ENCODE peak calls at places on chromosomes 13 and 19, in nine cellular contexts. Y, P, K, D, L, Q, A, F and V are unnamed samples.
A peak's percentile ranks its signal among the peaks of the same experiment; 100 is the strongest.

GRCh38 chr19:6768236-6768785 is 1.1 kb upstream of the SH2D3A start:
- DNase-seq in Y (no peak), P (no peak), K (no peak), D (no peak), L (peak; percentile 33), Q (no peak), A (no peak), F (no peak), V (no peak)

GRCh38 chr19:38068851-38069250 is 155.2 kb downstream of the DPF1 start:
- DNase-seq in Y (no peak), P (peak; percentile 27), K (no peak), D (no peak), L (no peak), Q (no peak), A (no peak), F (no peak), V (no peak)

GRCh38 chr19:45876411-45877197 is 9.3 kb downstream of the IRF2BP1 start:
- DNase-seq in Y (peak; percentile 41), P (no peak), K (peak; percentile 64), D (no peak), L (no peak), Q (no peak), A (peak; percentile 46), F (no peak), V (no peak)

GRCh38 chr13:37701972-37702371 is 103.4 kb upstream of the POSTN start:
- DNase-seq in Y (no peak), P (peak; percentile 98), K (no peak), D (peak; percentile 49), L (no peak), Q (peak; percentile 50), A (no peak), F (peak; percentile 90), V (no peak)

GRCh38 chr13:94546071-94546839 is 49.7 kb downstream of the TGDS start:
- DNase-seq in Y (no peak), P (no peak), K (no peak), D (no peak), L (no peak), Q (no peak), A (no peak), F (no peak), V (no peak)

GRCh38 chr13:43124495-43124894 is 101.1 kb downstream of the DNAJC15 start:
- DNase-seq in Y (no peak), P (no peak), K (no peak), D (no peak), L (no peak), Q (no peak), A (no peak), F (no peak), V (no peak)

GRCh38 chr13:66835040-66835628 is 395.0 kb downstream of the PCDH9 start:
- DNase-seq in Y (peak; percentile 84), P (peak; percentile 37), K (peak; percentile 66), D (peak; percentile 28), L (no peak), Q (no peak), A (peak; percentile 59), F (peak; percentile 1), V (no peak)

GRCh38 chr19:49150106-49150943 is 4.9 kb downstream of the HRC start:
- DNase-seq in Y (peak; percentile 85), P (peak; percentile 67), K (peak; percentile 93), D (peak; percentile 75), L (peak; percentile 46), Q (peak; percentile 86), A (peak; percentile 82), F (no peak), V (peak; percentile 38)

GRCh38 chr19:54124393-54124792 is 8.8 kb downstream of the PRPF31 start:
- DNase-seq in Y (no peak), P (no peak), K (no peak), D (no peak), L (no peak), Q (no peak), A (no peak), F (no peak), V (no peak)

GRCh38 chr13:27283906-27284523 is 13.4 kb downstream of the RASL11A start:
- DNase-seq in Y (no peak), P (peak; percentile 44), K (no peak), D (no peak), L (peak; percentile 45), Q (peak; percentile 59), A (no peak), F (no peak), V (no peak)

GRCh38 chr13:49248433-49249002 is 793 bp downstream of the CDADC1 start:
- DNase-seq in Y (no peak), P (peak; percentile 45), K (no peak), D (peak; percentile 23), L (peak; percentile 40), Q (peak; percentile 6), A (no peak), F (no peak), V (no peak)

GRCh38 chr13:34816543-34816942 is 125.5 kb upstream of the NBEA start:
- DNase-seq in Y (no peak), P (no peak), K (no peak), D (peak; percentile 28), L (no peak), Q (no peak), A (no peak), F (no peak), V (no peak)

GRCh38 chr13:109271991-109272454 is 514.4 kb downstream of the IRS2 start:
- DNase-seq in Y (no peak), P (peak; percentile 70), K (no peak), D (no peak), L (no peak), Q (peak; percentile 49), A (no peak), F (no peak), V (no peak)

GRCh38 chr19:29699861-29700260 is 15.2 kb downstream of the C19orf12 start:
- DNase-seq in Y (no peak), P (no peak), K (no peak), D (no peak), L (no peak), Q (no peak), A (no peak), F (no peak), V (no peak)

GRCh38 chr19:29694166-29694565 is 20.9 kb downstream of the C19orf12 start:
- DNase-seq in Y (no peak), P (no peak), K (no peak), D (no peak), L (no peak), Q (no peak), A (no peak), F (no peak), V (no peak)

GRCh38 chr19:29694669-29695627 is 20.1 kb downstream of the C19orf12 start:
- DNase-seq in Y (peak; percentile 82), P (peak; percentile 74), K (peak; percentile 87), D (peak; percentile 80), L (peak; percentile 91), Q (peak; percentile 56), A (peak; percentile 92), F (no peak), V (peak; percentile 79)

GRCh38 chr19:29696045-29696682 is 18.9 kb downstream of the C19orf12 start:
- DNase-seq in Y (no peak), P (no peak), K (no peak), D (no peak), L (no peak), Q (no peak), A (no peak), F (no peak), V (no peak)

GRCh38 chr19:29697523-29698261 is 17.4 kb downstream of the C19orf12 start:
- DNase-seq in Y (no peak), P (no peak), K (no peak), D (no peak), L (no peak), Q (no peak), A (no peak), F (no peak), V (no peak)
- TF ChIP-seq CTCF in Y (no peak), P (no peak), K (no peak), D (no peak), L (no peak), Q (no peak), A (no peak), F (no peak), V (no peak)

GRCh38 chr13:71320452-71320851 is 546.6 kb downstream of the DACH1 start:
- DNase-seq in Y (no peak), P (peak; percentile 4), K (no peak), D (no peak), L (peak; percentile 8), Q (peak; percentile 38), A (no peak), F (peak; percentile 7), V (no peak)
- TF ChIP-seq CTCF in Y (no peak), P (peak; percentile 14), K (no peak), D (no peak), L (no peak), Q (peak; percentile 56), A (peak; percentile 8), F (peak; percentile 65), V (no peak)

GRCh38 chr19:10835754-10836477 is at the start of gene TMED1:
- DNase-seq in Y (peak; percentile 99), P (peak; percentile 99), K (peak; percentile 100), D (peak; percentile 100), L (peak; percentile 100), Q (peak; percentile 100), A (peak; percentile 100), F (peak; percentile 97), V (peak; percentile 94)
- TF ChIP-seq CTCF in Y (peak; percentile 43), P (no peak), K (peak; percentile 15), D (peak; percentile 51), L (no peak), Q (peak; percentile 33), A (peak; percentile 29), F (peak; percentile 27), V (no peak)

GRCh38 chr19:16327501-16327900 is 2.9 kb downstream of the KLF2 start:
- DNase-seq in Y (no peak), P (no peak), K (no peak), D (no peak), L (no peak), Q (no peak), A (no peak), F (no peak), V (no peak)

GRCh38 chr19:16327131-16327450 is 2.5 kb downstream of the KLF2 start:
- DNase-seq in Y (no peak), P (no peak), K (no peak), D (no peak), L (no peak), Q (no peak), A (no peak), F (no peak), V (no peak)

GRCh38 chr19:16327911-16328823 is 3.5 kb downstream of the KLF2 start:
- DNase-seq in Y (peak; percentile 79), P (peak; percentile 91), K (no peak), D (peak; percentile 93), L (peak; percentile 65), Q (no peak), A (peak; percentile 86), F (peak; percentile 69), V (peak; percentile 68)

GRCh38 chr19:16330368-16330801 is 5.8 kb downstream of the KLF2 start:
- DNase-seq in Y (peak; percentile 63), P (peak; percentile 87), K (no peak), D (peak; percentile 75), L (peak; percentile 98), Q (peak; percentile 97), A (peak; percentile 75), F (no peak), V (peak; percentile 91)

DNA sequence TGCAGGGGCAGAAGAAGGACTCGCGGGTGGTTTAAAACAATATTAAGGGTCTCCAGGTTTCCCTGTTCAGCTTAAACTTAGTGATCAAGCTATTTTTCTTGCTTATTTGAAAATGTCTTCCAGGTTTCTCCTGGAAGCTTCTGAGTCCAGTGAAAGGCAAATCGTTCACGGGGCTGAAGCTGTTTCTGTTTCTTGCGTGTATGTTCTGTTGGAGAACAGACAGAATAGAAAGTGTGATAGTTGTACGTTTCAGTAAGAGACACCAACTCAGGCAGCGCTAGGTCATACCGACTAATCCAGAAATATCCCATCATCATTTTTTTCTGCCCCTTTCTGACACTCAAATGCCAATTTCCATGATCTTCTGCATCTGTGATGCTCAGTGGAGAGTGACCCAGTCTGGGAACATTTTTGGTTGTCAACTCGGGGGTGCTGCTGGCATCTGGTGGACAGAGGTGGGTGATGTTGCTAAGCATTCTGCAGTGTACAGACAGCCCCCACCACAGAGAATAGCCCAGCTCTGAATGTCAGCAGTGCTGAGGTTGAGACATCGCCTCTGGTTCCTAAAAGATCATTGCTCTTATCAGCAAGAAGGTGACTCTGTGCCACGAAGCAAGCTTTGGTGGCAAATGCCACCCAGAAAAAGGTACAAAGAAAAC is 4.3 kb downstream of the KLF2 start:
- DNase-seq in Y (no peak), P (no peak), K (no peak), D (no peak), L (peak; percentile 51), Q (no peak), A (no peak), F (no peak), V (peak; percentile 67)
- TF ChIP-seq CTCF in Y (peak; percentile 23), P (no peak), K (no peak), D (no peak), L (peak; percentile 9), Q (peak; percentile 26), A (no peak), F (no peak), V (no peak)